ENCODE peak calls at places on chromosomes 1 and 21, in ten cellular contexts. E, P, X, G, D, K, A, O, Z and Y are unnamed samples.

GRCh38 chr1:174812656-174813055 is 187.1 kb upstream of the CACYBP start:
- DNase-seq in E (no peak), O (no peak), G (no peak), P (peak; percentile 29), X (no peak), D (no peak), A (no peak), Z (no peak), K (no peak), Y (no peak)

GRCh38 chr1:47624531-47624930 is 186.7 kb downstream of the FOXD2 start:
- DNase-seq in O (no peak), G (no peak), P (peak; percentile 12), X (peak; percentile 53), D (no peak), K (no peak), Z (peak; percentile 8), E (no peak), A (no peak), Y (no peak)

GRCh38 chr1:4585216-4585615 is 69.2 kb upstream of the AJAP1 start:
- DNase-seq in E (no peak), K (no peak), A (no peak), O (no peak), P (no peak), Z (peak; percentile 69), G (peak; percentile 58), D (no peak), X (peak; percentile 74), Y (peak; percentile 12)

GRCh38 chr1:46806196-46807020 is 7.6 kb downstream of the CYP4B1 start:
- DNase-seq in X (peak; percentile 86), Z (no peak), G (no peak), D (no peak), P (no peak), O (no peak), A (no peak), K (peak; percentile 76), E (no peak), Y (no peak)

GRCh38 chr1:195462646-195463045 is 1145.6 kb downstream of the KCNT2 start:
- DNase-seq in O (no peak), K (no peak), X (no peak), G (no peak), P (peak; percentile 66), Z (no peak), A (peak; percentile 13), D (no peak), E (peak; percentile 26), Y (no peak)

GRCh38 chr1:205536759-205537361 is 32.4 kb downstream of the CDK18 start:
- DNase-seq in Z (no peak), E (no peak), X (peak; percentile 57), G (no peak), P (no peak), A (no peak), K (peak; percentile 12), O (no peak), D (no peak), Y (no peak)

GRCh38 chr21:26920055-26920454 is 46.8 kb downstream of the ADAMTS5 start:
- DNase-seq in E (no peak), D (no peak), P (peak; percentile 12), X (no peak), A (no peak), G (no peak), O (no peak), K (no peak), Z (no peak), Y (no peak)

GRCh38 chr1:156282143-156282478 is 514 bp downstream of the SMG5 start:
- DNase-seq in A (peak; percentile 8), D (no peak), Z (no peak), P (no peak), O (no peak), E (no peak), X (no peak), G (no peak), K (no peak), Y (no peak)

GRCh38 chr1:182113879-182114626 is 52.5 kb upstream of the ZNF648 start:
- DNase-seq in G (peak; percentile 14), E (no peak), D (no peak), K (peak; percentile 21), O (no peak), X (no peak), Z (no peak), A (peak; percentile 21), P (no peak), Y (no peak)

GRCh38 chr1:220894924-220895256 is 15.6 kb downstream of the HLX start:
- DNase-seq in O (no peak), Z (no peak), D (no peak), E (no peak), G (no peak), X (no peak), P (no peak), A (no peak), K (no peak), Y (no peak)